ENCODE peak calls at places on chromosome 20, in eight cellular contexts. One of them, this sample, is unnamed.

GRCh38 chr20:50598074-50598473 is 87.9 kb downstream of the PTPN1 start:
- DNase-seq in stimulated activated CD8-positive, alpha-beta memory T cell treated with anti-CD3 and anti-CD28 coated beads, Interleukin-15, amount 100 ng/mL, for 4 hours: no peak
- DNase-seq in right lobe of liver: no peak
- DNase-seq in aorta: no peak
- DNase-seq in RPMI8226: no peak
- DNase-seq in stimulated activated naive B cell treated with anti-CD40 and anti-IgM and Interleukin-4, amounts not matched to agents 10 μg/mL and 1 μg/mL and 100 μg/mL, for 72 hours: no peak
- DNase-seq in nucleus accumbens: no peak
- DNase-seq in HT1080: no peak
- DNase-seq in this sample: no peak

GRCh38 chr20:13799974-13800373 is 15.1 kb downstream of the NDUFAF5 start:
- DNase-seq in nucleus accumbens: no peak
- DNase-seq in stimulated activated naive B cell treated with anti-CD40 and anti-IgM and Interleukin-4, amounts not matched to agents 10 μg/mL and 1 μg/mL and 100 μg/mL, for 72 hours: no peak
- DNase-seq in aorta: no peak
- DNase-seq in RPMI8226: no peak
- DNase-seq in stimulated activated CD8-positive, alpha-beta memory T cell treated with anti-CD3 and anti-CD28 coated beads, Interleukin-15, amount 100 ng/mL, for 4 hours: no peak
- DNase-seq in right lobe of liver: no peak
- DNase-seq in HT1080: no peak
- DNase-seq in this sample: no peak

GRCh38 chr20:60694763-60695162 is 557.3 kb upstream of the CDH4 start:
- DNase-seq in stimulated activated CD8-positive, alpha-beta memory T cell treated with anti-CD3 and anti-CD28 coated beads, Interleukin-15, amount 100 ng/mL, for 4 hours: no peak
- DNase-seq in HT1080: peak; percentile 66
- DNase-seq in right lobe of liver: no peak
- DNase-seq in stimulated activated naive B cell treated with anti-CD40 and anti-IgM and Interleukin-4, amounts not matched to agents 10 μg/mL and 1 μg/mL and 100 μg/mL, for 72 hours: no peak
- DNase-seq in RPMI8226: no peak
- DNase-seq in nucleus accumbens: no peak
- DNase-seq in aorta: no peak
- DNase-seq in this sample: no peak

GRCh38 chr20:42941629-42942028 is 248.1 kb downstream of the PTPRT start:
- DNase-seq in stimulated activated naive B cell treated with anti-CD40 and anti-IgM and Interleukin-4, amounts not matched to agents 10 μg/mL and 1 μg/mL and 100 μg/mL, for 72 hours: no peak
- DNase-seq in nucleus accumbens: no peak
- DNase-seq in HT1080: no peak
- DNase-seq in aorta: no peak
- DNase-seq in RPMI8226: no peak
- DNase-seq in stimulated activated CD8-positive, alpha-beta memory T cell treated with anti-CD3 and anti-CD28 coated beads, Interleukin-15, amount 100 ng/mL, for 4 hours: no peak
- DNase-seq in right lobe of liver: no peak
- DNase-seq in this sample: no peak

GRCh38 chr20:33392016-33392415 is 9.3 kb downstream of the CDK5RAP1 start:
- DNase-seq in aorta: no peak
- DNase-seq in stimulated activated naive B cell treated with anti-CD40 and anti-IgM and Interleukin-4, amounts not matched to agents 10 μg/mL and 1 μg/mL and 100 μg/mL, for 72 hours: no peak
- DNase-seq in nucleus accumbens: no peak
- DNase-seq in stimulated activated CD8-positive, alpha-beta memory T cell treated with anti-CD3 and anti-CD28 coated beads, Interleukin-15, amount 100 ng/mL, for 4 hours: no peak
- DNase-seq in HT1080: no peak
- DNase-seq in right lobe of liver: no peak
- DNase-seq in RPMI8226: no peak
- DNase-seq in this sample: peak; percentile 96

GRCh38 chr20:634526-634925 is 18.5 kb downstream of the SRXN1 start:
- DNase-seq in right lobe of liver: no peak
- DNase-seq in nucleus accumbens: no peak
- DNase-seq in stimulated activated CD8-positive, alpha-beta memory T cell treated with anti-CD3 and anti-CD28 coated beads, Interleukin-15, amount 100 ng/mL, for 4 hours: no peak
- DNase-seq in aorta: no peak
- DNase-seq in HT1080: no peak
- DNase-seq in RPMI8226: no peak
- DNase-seq in stimulated activated naive B cell treated with anti-CD40 and anti-IgM and Interleukin-4, amounts not matched to agents 10 μg/mL and 1 μg/mL and 100 μg/mL, for 72 hours: no peak
- DNase-seq in this sample: no peak

GRCh38 chr20:1296922-1297321 is 30.8 kb downstream of the SNPH start:
- DNase-seq in nucleus accumbens: no peak
- DNase-seq in aorta: no peak
- DNase-seq in stimulated activated naive B cell treated with anti-CD40 and anti-IgM and Interleukin-4, amounts not matched to agents 10 μg/mL and 1 μg/mL and 100 μg/mL, for 72 hours: no peak
- DNase-seq in HT1080: no peak
- DNase-seq in RPMI8226: no peak
- DNase-seq in right lobe of liver: no peak
- DNase-seq in stimulated activated CD8-positive, alpha-beta memory T cell treated with anti-CD3 and anti-CD28 coated beads, Interleukin-15, amount 100 ng/mL, for 4 hours: no peak
- DNase-seq in this sample: no peak

GRCh38 chr20:8855315-8855714 is 213.6 kb upstream of the PLCB4 start:
- DNase-seq in HT1080: peak; percentile 53
- DNase-seq in aorta: no peak
- DNase-seq in stimulated activated naive B cell treated with anti-CD40 and anti-IgM and Interleukin-4, amounts not matched to agents 10 μg/mL and 1 μg/mL and 100 μg/mL, for 72 hours: no peak
- DNase-seq in right lobe of liver: no peak
- DNase-seq in RPMI8226: no peak
- DNase-seq in stimulated activated CD8-positive, alpha-beta memory T cell treated with anti-CD3 and anti-CD28 coated beads, Interleukin-15, amount 100 ng/mL, for 4 hours: no peak
- DNase-seq in nucleus accumbens: no peak
- DNase-seq in this sample: peak; percentile 60

GRCh38 chr20:58763076-58763475 is 70.5 kb downstream of the NPEPL1 start:
- DNase-seq in stimulated activated CD8-positive, alpha-beta memory T cell treated with anti-CD3 and anti-CD28 coated beads, Interleukin-15, amount 100 ng/mL, for 4 hours: no peak
- DNase-seq in nucleus accumbens: no peak
- DNase-seq in stimulated activated naive B cell treated with anti-CD40 and anti-IgM and Interleukin-4, amounts not matched to agents 10 μg/mL and 1 μg/mL and 100 μg/mL, for 72 hours: no peak
- DNase-seq in right lobe of liver: peak; percentile 15
- DNase-seq in aorta: no peak
- DNase-seq in RPMI8226: no peak
- DNase-seq in HT1080: no peak
- DNase-seq in this sample: no peak

GRCh38 chr20:1503564-1504227 is 12.5 kb upstream of the SIRPB2 start:
- DNase-seq in aorta: peak; percentile 79
- DNase-seq in RPMI8226: peak; percentile 89
- DNase-seq in right lobe of liver: peak; percentile 81
- DNase-seq in nucleus accumbens: peak; percentile 30
- DNase-seq in stimulated activated CD8-positive, alpha-beta memory T cell treated with anti-CD3 and anti-CD28 coated beads, Interleukin-15, amount 100 ng/mL, for 4 hours: peak; percentile 60
- DNase-seq in stimulated activated naive B cell treated with anti-CD40 and anti-IgM and Interleukin-4, amounts not matched to agents 10 μg/mL and 1 μg/mL and 100 μg/mL, for 72 hours: peak; percentile 81
- DNase-seq in HT1080: peak; percentile 87
- DNase-seq in this sample: peak; percentile 93

GRCh38 chr20:50381771-50382593 is 128.2 kb upstream of the PTPN1 start:
- DNase-seq in stimulated activated naive B cell treated with anti-CD40 and anti-IgM and Interleukin-4, amounts not matched to agents 10 μg/mL and 1 μg/mL and 100 μg/mL, for 72 hours: no peak
- DNase-seq in aorta: peak; percentile 61
- DNase-seq in stimulated activated CD8-positive, alpha-beta memory T cell treated with anti-CD3 and anti-CD28 coated beads, Interleukin-15, amount 100 ng/mL, for 4 hours: no peak
- DNase-seq in HT1080: no peak
- DNase-seq in nucleus accumbens: no peak
- DNase-seq in RPMI8226: peak; percentile 43
- DNase-seq in right lobe of liver: no peak
- DNase-seq in this sample: no peak

GRCh38 chr20:6838181-6838826 is 70.8 kb downstream of the BMP2 start:
- DNase-seq in nucleus accumbens: no peak
- DNase-seq in RPMI8226: peak; percentile 51
- DNase-seq in stimulated activated CD8-positive, alpha-beta memory T cell treated with anti-CD3 and anti-CD28 coated beads, Interleukin-15, amount 100 ng/mL, for 4 hours: no peak
- DNase-seq in HT1080: peak; percentile 33
- DNase-seq in aorta: no peak
- DNase-seq in stimulated activated naive B cell treated with anti-CD40 and anti-IgM and Interleukin-4, amounts not matched to agents 10 μg/mL and 1 μg/mL and 100 μg/mL, for 72 hours: no peak
- DNase-seq in right lobe of liver: no peak
- DNase-seq in this sample: no peak

GRCh38 chr20:58634818-58635665 is 16.0 kb upstream of the STX16 start:
- DNase-seq in stimulated activated CD8-positive, alpha-beta memory T cell treated with anti-CD3 and anti-CD28 coated beads, Interleukin-15, amount 100 ng/mL, for 4 hours: peak; percentile 49
- DNase-seq in HT1080: no peak
- DNase-seq in RPMI8226: no peak
- DNase-seq in stimulated activated naive B cell treated with anti-CD40 and anti-IgM and Interleukin-4, amounts not matched to agents 10 μg/mL and 1 μg/mL and 100 μg/mL, for 72 hours: peak; percentile 57
- DNase-seq in nucleus accumbens: no peak
- DNase-seq in right lobe of liver: no peak
- DNase-seq in aorta: no peak
- DNase-seq in this sample: no peak

GRCh38 chr20:41619360-41620115 is 1.4 kb upstream of the CHD6 start:
- DNase-seq in stimulated activated naive B cell treated with anti-CD40 and anti-IgM and Interleukin-4, amounts not matched to agents 10 μg/mL and 1 μg/mL and 100 μg/mL, for 72 hours: no peak
- DNase-seq in nucleus accumbens: no peak
- DNase-seq in RPMI8226: no peak
- DNase-seq in right lobe of liver: no peak
- DNase-seq in HT1080: no peak
- DNase-seq in aorta: no peak
- DNase-seq in stimulated activated CD8-positive, alpha-beta memory T cell treated with anti-CD3 and anti-CD28 coated beads, Interleukin-15, amount 100 ng/mL, for 4 hours: no peak
- DNase-seq in this sample: no peak

GRCh38 chr20:23583526-23583925 is 15.2 kb upstream of the CST9L start:
- DNase-seq in stimulated activated naive B cell treated with anti-CD40 and anti-IgM and Interleukin-4, amounts not matched to agents 10 μg/mL and 1 μg/mL and 100 μg/mL, for 72 hours: no peak
- DNase-seq in RPMI8226: no peak
- DNase-seq in HT1080: peak; percentile 62
- DNase-seq in nucleus accumbens: no peak
- DNase-seq in aorta: no peak
- DNase-seq in stimulated activated CD8-positive, alpha-beta memory T cell treated with anti-CD3 and anti-CD28 coated beads, Interleukin-15, amount 100 ng/mL, for 4 hours: no peak
- DNase-seq in right lobe of liver: no peak
- DNase-seq in this sample: no peak

GRCh38 chr20:5357942-5358341 is 41.2 kb upstream of the PROKR2 start:
- DNase-seq in HT1080: no peak
- DNase-seq in right lobe of liver: no peak
- DNase-seq in RPMI8226: no peak
- DNase-seq in aorta: no peak
- DNase-seq in stimulated activated naive B cell treated with anti-CD40 and anti-IgM and Interleukin-4, amounts not matched to agents 10 μg/mL and 1 μg/mL and 100 μg/mL, for 72 hours: no peak
- DNase-seq in stimulated activated CD8-positive, alpha-beta memory T cell treated with anti-CD3 and anti-CD28 coated beads, Interleukin-15, amount 100 ng/mL, for 4 hours: no peak
- DNase-seq in nucleus accumbens: no peak
- DNase-seq in this sample: no peak

GRCh38 chr20:63941282-63942060 is 14.7 kb downstream of the UCKL1 start:
- DNase-seq in HT1080: no peak
- DNase-seq in stimulated activated CD8-positive, alpha-beta memory T cell treated with anti-CD3 and anti-CD28 coated beads, Interleukin-15, amount 100 ng/mL, for 4 hours: no peak
- DNase-seq in stimulated activated naive B cell treated with anti-CD40 and anti-IgM and Interleukin-4, amounts not matched to agents 10 μg/mL and 1 μg/mL and 100 μg/mL, for 72 hours: no peak
- DNase-seq in nucleus accumbens: no peak
- DNase-seq in aorta: peak; percentile 82
- DNase-seq in RPMI8226: no peak
- DNase-seq in right lobe of liver: no peak
- DNase-seq in this sample: peak; percentile 35

GRCh38 chr20:37202267-37202943 is 23.1 kb upstream of the MROH8 start:
- DNase-seq in HT1080: peak; percentile 92
- DNase-seq in stimulated activated CD8-positive, alpha-beta memory T cell treated with anti-CD3 and anti-CD28 coated beads, Interleukin-15, amount 100 ng/mL, for 4 hours: no peak
- DNase-seq in RPMI8226: peak; percentile 25
- DNase-seq in nucleus accumbens: no peak
- DNase-seq in right lobe of liver: no peak
- DNase-seq in aorta: no peak
- DNase-seq in stimulated activated naive B cell treated with anti-CD40 and anti-IgM and Interleukin-4, amounts not matched to agents 10 μg/mL and 1 μg/mL and 100 μg/mL, for 72 hours: no peak
- DNase-seq in this sample: peak; percentile 94

GRCh38 chr20:23165964-23166363 is 79.8 kb upstream of the CD93 start:
- DNase-seq in right lobe of liver: peak; percentile 28
- DNase-seq in stimulated activated naive B cell treated with anti-CD40 and anti-IgM and Interleukin-4, amounts not matched to agents 10 μg/mL and 1 μg/mL and 100 μg/mL, for 72 hours: no peak
- DNase-seq in nucleus accumbens: no peak
- DNase-seq in RPMI8226: no peak
- DNase-seq in HT1080: no peak
- DNase-seq in aorta: no peak
- DNase-seq in stimulated activated CD8-positive, alpha-beta memory T cell treated with anti-CD3 and anti-CD28 coated beads, Interleukin-15, amount 100 ng/mL, for 4 hours: no peak
- DNase-seq in this sample: no peak

GRCh38 chr20:63054103-63054474 is 47.3 kb upstream of the BHLHE23 start:
- DNase-seq in HT1080: no peak
- DNase-seq in RPMI8226: no peak
- DNase-seq in nucleus accumbens: no peak
- DNase-seq in stimulated activated naive B cell treated with anti-CD40 and anti-IgM and Interleukin-4, amounts not matched to agents 10 μg/mL and 1 μg/mL and 100 μg/mL, for 72 hours: no peak
- DNase-seq in aorta: peak; percentile 17
- DNase-seq in right lobe of liver: peak; percentile 23
- DNase-seq in stimulated activated CD8-positive, alpha-beta memory T cell treated with anti-CD3 and anti-CD28 coated beads, Interleukin-15, amount 100 ng/mL, for 4 hours: no peak
- DNase-seq in this sample: no peak

GRCh38 chr20:53957421-53958172 is 112.8 kb downstream of the BCAS1 start:
- DNase-seq in nucleus accumbens: no peak
- DNase-seq in stimulated activated naive B cell treated with anti-CD40 and anti-IgM and Interleukin-4, amounts not matched to agents 10 μg/mL and 1 μg/mL and 100 μg/mL, for 72 hours: no peak
- DNase-seq in aorta: no peak
- DNase-seq in RPMI8226: no peak
- DNase-seq in HT1080: no peak
- DNase-seq in stimulated activated CD8-positive, alpha-beta memory T cell treated with anti-CD3 and anti-CD28 coated beads, Interleukin-15, amount 100 ng/mL, for 4 hours: no peak
- DNase-seq in right lobe of liver: no peak
- DNase-seq in this sample: peak; percentile 41